ENCODE peak calls at places on chromosomes 13 and 19, in five cellular contexts. One of them, this sample, is unnamed.

GRCh38 chr19:39093761-39094160 is 9.6 kb downstream of the ACP7 start:
- DNase-seq in MM.1S: no peak
- DNase-seq in PC-3: no peak
- DNase-seq in GM23338: no peak
- DNase-seq in GM23248: peak; percentile 76
- DNase-seq in this sample: no peak

GRCh38 chr13:97913206-97913605 is 40.3 kb upstream of the IPO5 start:
- DNase-seq in GM23338: no peak
- DNase-seq in MM.1S: no peak
- DNase-seq in GM23248: peak; percentile 53
- DNase-seq in PC-3: no peak
- DNase-seq in this sample: no peak

GRCh38 chr19:42276821-42277220 is 7.8 kb downstream of the CIC start:
- DNase-seq in GM23338: no peak
- DNase-seq in PC-3: no peak
- DNase-seq in GM23248: peak; percentile 77
- DNase-seq in MM.1S: no peak
- DNase-seq in this sample: no peak

GRCh38 chr13:72255908-72256307 is 388.9 kb upstream of the DACH1 start:
- DNase-seq in PC-3: peak; percentile 70
- DNase-seq in GM23248: no peak
- DNase-seq in MM.1S: peak; percentile 61
- DNase-seq in GM23338: peak; percentile 82
- DNase-seq in this sample: peak; percentile 61

GRCh38 chr13:114130708-114131580 is 1.5 kb downstream of the RASA3 start:
- DNase-seq in PC-3: peak; percentile 70
- DNase-seq in GM23338: peak; percentile 78
- DNase-seq in GM23248: peak; percentile 95
- DNase-seq in MM.1S: peak; percentile 78
- DNase-seq in this sample: peak; percentile 57

GRCh38 chr19:50039968-50040367 is 14.2 kb downstream of the ZNF473 start:
- DNase-seq in PC-3: no peak
- DNase-seq in GM23338: no peak
- DNase-seq in GM23248: peak; percentile 73
- DNase-seq in MM.1S: no peak
- DNase-seq in this sample: no peak

GRCh38 chr13:25276748-25277147 is 10.5 kb downstream of the MTMR6 start:
- DNase-seq in GM23338: no peak
- DNase-seq in PC-3: peak; percentile 70
- DNase-seq in GM23248: peak; percentile 62
- DNase-seq in MM.1S: no peak
- DNase-seq in this sample: no peak

GRCh38 chr13:41050041-41050440 is 11.3 kb upstream of the WBP4 start:
- DNase-seq in GM23338: no peak
- DNase-seq in MM.1S: no peak
- DNase-seq in PC-3: no peak
- DNase-seq in GM23248: peak; percentile 29
- DNase-seq in this sample: no peak

GRCh38 chr19:56333506-56333905 is 18.9 kb upstream of the ZSCAN5A start:
- DNase-seq in PC-3: peak; percentile 87
- DNase-seq in GM23248: peak; percentile 75
- DNase-seq in GM23338: peak; percentile 71
- DNase-seq in MM.1S: peak; percentile 73
- DNase-seq in this sample: peak; percentile 77

GRCh38 chr19:51327066-51327985 is 14.6 kb downstream of the VSIG10L start:
- DNase-seq in MM.1S: no peak
- DNase-seq in GM23248: peak; percentile 83
- DNase-seq in PC-3: peak; percentile 58
- DNase-seq in GM23338: peak; percentile 92
- DNase-seq in this sample: peak; percentile 59

GRCh38 chr13:111531505-111531904 is 211.1 kb downstream of the TEX29 start:
- DNase-seq in PC-3: peak; percentile 26
- DNase-seq in GM23248: peak; percentile 6
- DNase-seq in GM23338: no peak
- DNase-seq in MM.1S: no peak
- DNase-seq in this sample: peak; percentile 46

GRCh38 chr13:111916201-111916600 is 150.7 kb upstream of the SOX1 start:
- DNase-seq in MM.1S: no peak
- DNase-seq in GM23338: no peak
- DNase-seq in PC-3: no peak
- DNase-seq in GM23248: no peak
- DNase-seq in this sample: no peak

GRCh38 chr19:51698296-51698695 is 5.2 kb downstream of the SPACA6 start:
- DNase-seq in PC-3: no peak
- DNase-seq in GM23248: peak; percentile 59
- DNase-seq in MM.1S: no peak
- DNase-seq in GM23338: no peak
- DNase-seq in this sample: no peak

GRCh38 chr19:14114854-14115253 is 2.7 kb downstream of the PRKACA start:
- DNase-seq in GM23338: peak; percentile 77
- DNase-seq in MM.1S: peak; percentile 47
- DNase-seq in GM23248: peak; percentile 56
- DNase-seq in PC-3: peak; percentile 46
- DNase-seq in this sample: no peak

GRCh38 chr19:1407662-1408299 is 395 bp downstream of the DAZAP1 start:
- DNase-seq in PC-3: no peak
- DNase-seq in GM23248: peak; percentile 46
- DNase-seq in MM.1S: no peak
- DNase-seq in GM23338: no peak
- DNase-seq in this sample: peak; percentile 84

GRCh38 chr19:19134687-19135158 is 3.6 kb downstream of the TMEM161A start:
- DNase-seq in PC-3: no peak
- DNase-seq in GM23338: peak; percentile 93
- DNase-seq in MM.1S: peak; percentile 58
- DNase-seq in GM23248: no peak
- DNase-seq in this sample: peak; percentile 51

GRCh38 chr19:17967258-17968051 is 548 bp downstream of the KCNN1 start:
- DNase-seq in MM.1S: no peak
- DNase-seq in GM23338: no peak
- DNase-seq in PC-3: no peak
- DNase-seq in GM23248: no peak
- DNase-seq in this sample: no peak
- H3K9me2 ChIP-seq in MM.1S: no peaks in the 10 kb centered on the region
- H3K9me2 ChIP-seq in GM23338: no peaks in the 10 kb centered on the region
- H3K9me2 ChIP-seq in PC-3: no peaks in the 10 kb centered on the region
- H3K9me2 ChIP-seq in GM23248: no peaks in the 10 kb centered on the region
- H3K9me2 ChIP-seq in this sample: no peaks in the 10 kb centered on the region

GRCh38 chr19:45730389-45731288 is at the start of gene FBXO46:
- DNase-seq in PC-3: peak; percentile 95
- DNase-seq in MM.1S: peak; percentile 96
- DNase-seq in GM23248: peak; percentile 99
- DNase-seq in GM23338: peak; percentile 99
- DNase-seq in this sample: peak; percentile 98

GRCh38 chr19:45729774-45730388 is 815 bp downstream of the FBXO46 start:
- DNase-seq in GM23248: peak; percentile 42
- DNase-seq in PC-3: no peak
- DNase-seq in MM.1S: no peak
- DNase-seq in GM23338: peak; percentile 33
- DNase-seq in this sample: peak; percentile 27

GRCh38 chr19:45733160-45733810 is at the start of gene MEIOSIN:
- DNase-seq in GM23248: no peak
- DNase-seq in MM.1S: no peak
- DNase-seq in PC-3: no peak
- DNase-seq in GM23338: peak; percentile 44
- DNase-seq in this sample: no peak
- H3K4me3 ChIP-seq in GM23248: no peak within 1 kb of the TSS
- H3K4me3 ChIP-seq in MM.1S: no peak within 1 kb of the TSS
- H3K4me3 ChIP-seq in PC-3: no peak within 1 kb of the TSS
- H3K4me3 ChIP-seq in GM23338: no peak within 1 kb of the TSS
- H3K4me3 ChIP-seq in this sample: no peak within 1 kb of the TSS

GRCh38 chr19:23718802-23719201 is 31.8 kb upstream of the ZNF675 start:
- DNase-seq in GM23338: peak; percentile 49
- DNase-seq in GM23248: no peak
- DNase-seq in PC-3: no peak
- DNase-seq in MM.1S: no peak
- DNase-seq in this sample: no peak
- H3K9me2 ChIP-seq in GM23338: no peaks in the 10 kb centered on the region
- H3K9me2 ChIP-seq in GM23248: no peaks in the 10 kb centered on the region
- H3K9me2 ChIP-seq in PC-3: no peaks in the 10 kb centered on the region
- H3K9me2 ChIP-seq in MM.1S: no peaks in the 10 kb centered on the region
- H3K9me2 ChIP-seq in this sample: no peaks in the 10 kb centered on the region

GRCh38 chr19:15529774-15530372 is 21.5 kb downstream of the CYP4F22 start:
- DNase-seq in MM.1S: no peak
- DNase-seq in PC-3: no peak
- DNase-seq in GM23338: no peak
- DNase-seq in GM23248: no peak
- DNase-seq in this sample: no peak
- H3K4me3 ChIP-seq in MM.1S: no peak overlapping the region
- H3K4me3 ChIP-seq in PC-3: no peak overlapping the region
- H3K4me3 ChIP-seq in GM23338: no peak overlapping the region
- H3K4me3 ChIP-seq in GM23248: no peak overlapping the region
- H3K4me3 ChIP-seq in this sample: no peak overlapping the region

GRCh38 chr13:64855506-64855905 is 2374.6 kb downstream of the PCDH9 start:
- DNase-seq in PC-3: no peak
- DNase-seq in GM23248: peak; percentile 2
- DNase-seq in GM23338: no peak
- DNase-seq in MM.1S: no peak
- DNase-seq in this sample: peak; percentile 13
- H3K9me2 ChIP-seq in PC-3: no peaks in the 10 kb centered on the region
- H3K9me2 ChIP-seq in GM23248: no peaks in the 10 kb centered on the region
- H3K9me2 ChIP-seq in GM23338: no peaks in the 10 kb centered on the region
- H3K9me2 ChIP-seq in MM.1S: no peaks in the 10 kb centered on the region
- H3K9me2 ChIP-seq in this sample: no peaks in the 10 kb centered on the region

GRCh38 chr13:77026783-77027621 is at the start of gene FBXL3:
- DNase-seq in PC-3: peak; percentile 74
- DNase-seq in MM.1S: peak; percentile 77
- DNase-seq in GM23248: peak; percentile 94
- DNase-seq in GM23338: peak; percentile 84
- DNase-seq in this sample: peak; percentile 95

GRCh38 chr13:77029436-77029835 is 2.5 kb upstream of the FBXL3 start:
- DNase-seq in GM23338: no peak
- DNase-seq in MM.1S: no peak
- DNase-seq in GM23248: no peak
- DNase-seq in PC-3: peak; percentile 66
- DNase-seq in this sample: no peak

GRCh38 chr13:77026255-77026782 is 640 bp downstream of the FBXL3 start:
- DNase-seq in PC-3: peak; percentile 61
- DNase-seq in MM.1S: peak; percentile 67
- DNase-seq in GM23338: peak; percentile 63
- DNase-seq in GM23248: peak; percentile 86
- DNase-seq in this sample: peak; percentile 91

GRCh38 chr13:77031869-77032268 is 4.9 kb upstream of the FBXL3 start:
- DNase-seq in MM.1S: no peak
- DNase-seq in PC-3: no peak
- DNase-seq in GM23338: no peak
- DNase-seq in GM23248: no peak
- DNase-seq in this sample: no peak

DNA sequence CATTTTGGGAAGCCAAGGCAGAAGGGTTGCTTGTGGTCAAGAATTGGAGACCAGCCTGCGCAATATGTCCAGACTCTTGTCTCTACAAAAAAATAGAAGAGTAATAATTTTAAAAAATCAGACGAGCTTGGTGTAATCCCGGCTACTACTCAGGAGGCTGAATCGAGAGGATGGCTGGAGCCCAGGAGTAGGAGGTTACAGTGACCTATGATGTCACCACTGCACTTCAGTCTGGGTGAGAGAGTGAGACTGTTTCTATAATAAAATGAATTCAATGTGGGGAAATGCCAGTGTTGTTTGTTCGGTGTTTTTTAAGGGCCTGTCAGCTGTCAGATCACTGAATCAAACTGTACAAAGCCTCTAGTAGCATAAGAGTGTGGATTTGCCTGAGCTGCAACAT is 1.2 kb upstream of the FBXL3 start:
- DNase-seq in PC-3: no peak
- DNase-seq in MM.1S: no peak
- DNase-seq in GM23338: no peak
- DNase-seq in GM23248: peak; percentile 76
- DNase-seq in this sample: peak; percentile 10
- H3K4me3 ChIP-seq in PC-3: peak overlapping the region; percentile 92
- H3K4me3 ChIP-seq in MM.1S: no peak overlapping the region
- H3K4me3 ChIP-seq in GM23338: peak overlapping the region; percentile 82
- H3K4me3 ChIP-seq in GM23248: peak overlapping the region; percentile 93
- H3K4me3 ChIP-seq in this sample: no peak overlapping the region

This sample was measured in hepatocyte.